ENCODE peak calls at places on chromosomes 1 and 21, in ten cellular contexts. J is stomach; L is T-helper 2 cell; F is EH; K is CD4-positive, CD25-positive, alpha-beta regulatory T cell; C is body of pancreas; H is progenitor cell of endocrine pancreas; U is ACHN; V is G401; Q is amygdala. E is an unnamed sample.

GRCh38 chr21:14382486-14382834 is 486 bp downstream of the HSPA13 start:
- DNase-seq in L (no peak), H (no peak), Q (peak), V (no peak), U (no peak), K (no peak), C (no peak), F (peak), J (no peak), E (no peak)

GRCh38 chr1:6258675-6259074 is 2.2 kb downstream of the GPR153 start:
- DNase-seq in Q (no peak), F (no peak), V (no peak), K (no peak), J (no peak), L (no peak), C (no peak), H (no peak), U (no peak), E (no peak)

GRCh38 chr1:70403759-70404158 is 7.3 kb upstream of the CTH start:
- DNase-seq in L (no peak), F (no peak), J (no peak), Q (no peak), V (no peak), H (no peak), U (no peak), K (no peak), C (no peak), E (no peak)

GRCh38 chr1:34984435-34985062 is 598 bp downstream of the TMEM35B start:
- DNase-seq in L (no peak), J (no peak), F (peak), K (no peak), U (peak), Q (no peak), C (peak), H (no peak), V (peak), E (no peak)

GRCh38 chr1:41539999-41540398 is 55.5 kb upstream of the EDN2 start:
- DNase-seq in F (no peak), K (no peak), Q (no peak), C (no peak), L (no peak), J (peak), U (no peak), H (no peak), V (no peak), E (no peak)

GRCh38 chr1:175158133-175158532 is 34.4 kb downstream of the KIAA0040 start:
- DNase-seq in H (no peak), F (no peak), K (no peak), Q (no peak), V (no peak), C (no peak), J (no peak), L (no peak), U (no peak), E (no peak)

GRCh38 chr21:26887241-26887640 is 42.0 kb upstream of the ADAMTS1 start:
- DNase-seq in V (peak), U (no peak), K (no peak), J (no peak), H (no peak), C (no peak), L (no peak), Q (no peak), F (peak), E (no peak)

GRCh38 chr1:172602706-172603105 is 56.2 kb upstream of the FASLG start:
- DNase-seq in H (no peak), K (no peak), L (no peak), C (no peak), J (no peak), Q (no peak), V (no peak), F (no peak), U (no peak), E (no peak)

GRCh38 chr1:170078610-170079189 is 4.2 kb upstream of the KIFAP3 start:
- DNase-seq in H (no peak), L (no peak), Q (no peak), J (no peak), V (no peak), U (no peak), C (no peak), F (no peak), K (no peak), E (no peak)

GRCh38 chr1:112358061-112358770 is 37.8 kb upstream of the CTTNBP2NL start:
- DNase-seq in J (no peak), L (no peak), U (no peak), C (no peak), F (peak), H (no peak), K (no peak), Q (no peak), V (no peak), E (no peak)

GRCh38 chr1:36372617-36373016 is 13.1 kb downstream of the STK40 start:
- DNase-seq in Q (no peak), F (no peak), V (no peak), H (no peak), J (no peak), U (no peak), C (no peak), L (no peak), K (no peak), E (no peak)

GRCh38 chr1:117566556-117566955 is 39.3 kb upstream of the TENT5C start:
- DNase-seq in U (no peak), V (no peak), Q (no peak), J (no peak), F (no peak), H (no peak), K (no peak), L (no peak), C (no peak), E (no peak)

GRCh38 chr1:43532716-43533115 is 2.0 kb downstream of the PTPRF start:
- DNase-seq in L (no peak), Q (no peak), H (no peak), J (no peak), V (no peak), C (no peak), K (no peak), U (no peak), F (no peak), E (no peak)

GRCh38 chr1:17633654-17634053 is 94.2 kb downstream of the ARHGEF10L start:
- DNase-seq in U (peak), K (no peak), J (no peak), Q (no peak), H (no peak), C (no peak), L (no peak), V (peak), F (peak), E (no peak)

GRCh38 chr1:59750612-59751395 is 63.9 kb upstream of the HOOK1 start:
- DNase-seq in U (no peak), H (no peak), C (no peak), V (no peak), L (no peak), F (peak), J (no peak), K (no peak), Q (no peak), E (no peak)

GRCh38 chr1:59971464-59971911 is 44.9 kb upstream of the CYP2J2 start:
- DNase-seq in U (peak), V (peak), C (peak), Q (peak), H (peak), L (no peak), F (peak), K (no peak), J (peak), E (peak)

GRCh38 chr21:41926068-41926806 is 27.6 kb downstream of the C2CD2 start:
- DNase-seq in V (peak), U (peak), K (peak), C (peak), F (peak), J (peak), L (no peak), Q (no peak), H (no peak), E (peak)

GRCh38 chr1:229132706-229133105 is 138.2 kb upstream of the RAB4A start:
- DNase-seq in K (no peak), J (no peak), V (no peak), F (no peak), C (no peak), U (no peak), H (no peak), L (no peak), Q (no peak), E (no peak)

GRCh38 chr1:77652179-77652745 is 30.2 kb downstream of the ZZZ3 start:
- DNase-seq in F (peak), V (no peak), K (no peak), U (no peak), C (no peak), J (no peak), Q (no peak), H (no peak), L (no peak), E (no peak)

GRCh38 chr21:43881283-43881682 is 16.3 kb downstream of the AGPAT3 start:
- DNase-seq in F (no peak), L (no peak), K (no peak), H (no peak), Q (no peak), U (no peak), C (no peak), J (no peak), V (no peak), E (no peak)

GRCh38 chr1:53637726-53638640 is 101.0 kb downstream of the GLIS1 start:
- DNase-seq in H (no peak), U (no peak), F (no peak), Q (no peak), J (peak), V (no peak), C (no peak), L (no peak), K (no peak), E (no peak)

GRCh38 chr1:109304221-109304915 is 2.4 kb downstream of the MYBPHL start:
- DNase-seq in C (no peak), J (no peak), U (no peak), Q (peak), H (no peak), K (no peak), L (no peak), F (no peak), V (peak), E (no peak)

GRCh38 chr1:59701376-59701775 is 113.4 kb upstream of the HOOK1 start:
- DNase-seq in U (no peak), H (no peak), L (no peak), Q (no peak), V (no peak), J (no peak), F (peak), K (no peak), C (no peak), E (no peak)

GRCh38 chr1:226912587-226913176 is 27.4 kb upstream of the COQ8A start:
- DNase-seq in V (peak), L (no peak), Q (no peak), F (no peak), H (peak), K (peak), U (no peak), C (peak), J (peak), E (peak)

GRCh38 chr1:168497376-168497952 is 46.3 kb downstream of the XCL2 start:
- DNase-seq in C (no peak), F (no peak), V (no peak), K (no peak), H (no peak), U (no peak), J (no peak), Q (no peak), L (no peak), E (no peak)

GRCh38 chr1:167292216-167292615 is 71.5 kb downstream of the POU2F1 start:
- DNase-seq in F (no peak), L (no peak), K (no peak), U (no peak), V (peak), Q (no peak), C (no peak), J (no peak), H (no peak), E (no peak)

GRCh38 chr1:61119085-61119484 is 36.7 kb downstream of the NFIA start:
- DNase-seq in J (no peak), U (no peak), H (no peak), L (no peak), F (no peak), V (no peak), K (no peak), C (no peak), Q (no peak), E (peak)

GRCh38 chr1:27000817-27001460 is 7.4 kb downstream of the TRNP1 start:
- DNase-seq in J (no peak), K (no peak), C (no peak), L (no peak), U (no peak), Q (no peak), F (peak), V (no peak), H (no peak), E (no peak)

GRCh38 chr1:64598100-64598571 is 128.2 kb downstream of the CACHD1 start:
- DNase-seq in U (peak), L (no peak), J (no peak), H (no peak), F (peak), Q (no peak), K (no peak), V (no peak), C (no peak), E (no peak)